ENCODE peak calls at places on chromosomes 12 and 14, in four cellular contexts. U is A549, T is AG09309, S is B cell. H is an unnamed sample.

GRCh38 chr12:51819851-51820720 is 28.4 kb downstream of the FIGNL2 start:
- DNase-seq in S (no peak), T (no peak), U (peak), H (no peak)

GRCh38 chr12:6647083-6647604 is at the start of gene ACRBP:
- DNase-seq in T (no peak), U (no peak), S (peak), H (no peak)

GRCh38 chr14:50600849-50601248 is 40.9 kb downstream of the ATL1 start:
- DNase-seq in T (no peak), S (no peak), U (peak), H (no peak)

GRCh38 chr14:90774316-90774715 is 41.9 kb downstream of the TTC7B start:
- DNase-seq in U (no peak), T (no peak), S (no peak), H (no peak)

GRCh38 chr12:104599985-104600712 is 143.4 kb downstream of the CHST11 start:
- DNase-seq in S (no peak), T (no peak), U (no peak), H (no peak)

GRCh38 chr14:104247336-104248202 is 109.2 kb downstream of the KIF26A start:
- DNase-seq in T (no peak), S (no peak), U (no peak), H (no peak)

GRCh38 chr14:63642229-63642611 is 549 bp upstream of the WDR89 start:
- DNase-seq in S (peak), U (peak), T (peak), H (peak)

GRCh38 chr14:94180655-94181271 is 6.6 kb downstream of the PPP4R4 start:
- DNase-seq in T (no peak), U (peak), S (peak), H (no peak)

GRCh38 chr14:24857277-24857676 is 192.7 kb downstream of the STXBP6 start:
- DNase-seq in U (no peak), T (no peak), S (no peak), H (no peak)

GRCh38 chr12:5259523-5259922 is 172.4 kb upstream of the NTF3 start:
- DNase-seq in U (no peak), T (peak), S (no peak), H (no peak)

GRCh38 chr12:53785161-53785560 is 33.4 kb upstream of the CISTR start:
- DNase-seq in S (no peak), T (no peak), U (no peak), H (no peak)

GRCh38 chr12:120890963-120891362 is 13.2 kb downstream of the SPPL3 start:
- DNase-seq in T (no peak), S (no peak), U (no peak), H (no peak)

GRCh38 chr12:22856120-22856699 is 231.2 kb downstream of the ETNK1 start:
- DNase-seq in T (peak), S (peak), U (peak), H (peak)

GRCh38 chr14:94689218-94689984 is 77.2 kb downstream of the SERPINA3 start:
- DNase-seq in T (no peak), U (peak), S (peak), H (no peak)

GRCh38 chr12:68080577-68080976 is 79.0 kb downstream of the IFNG start:
- DNase-seq in T (no peak), U (no peak), S (no peak), H (no peak)

GRCh38 chr14:63362305-63362914 is 43.7 kb upstream of the GPHB5 start:
- DNase-seq in S (no peak), U (no peak), T (no peak), H (no peak)